ENCODE peak calls at places on chromosomes 4 and X, in nine cellular contexts. Z is AG09309, Q is body of pancreas, X is dorsolateral prefrontal cortex, W is Caco-2, I is endothelial cell of umbilical vein, L is GM23338, C is choroid plexus epithelial cell, S is coronary artery. F is an unnamed sample.

GRCh38 chr4:109733728-109734127 is 3.9 kb upstream of the PLA2G12A start:
- DNase-seq in Z (no peak), Q (no peak), X (no peak), W (no peak), I (no peak), L (no peak), C (no peak), S (no peak), F (no peak)

GRCh38 chr4:24840826-24841587 is 45.6 kb downstream of the SOD3 start:
- DNase-seq in Z (no peak), Q (no peak), X (no peak), W (no peak), I (no peak), L (no peak), C (no peak), S (no peak), F (no peak)

GRCh38 chr4:117096886-117097285 is 11.5 kb upstream of the TRAM1L1 start:
- DNase-seq in Z (no peak), Q (no peak), X (no peak), W (no peak), I (no peak), L (peak), C (no peak), S (no peak), F (no peak)

GRCh38 chrX:39527045-39527444 is 570.7 kb downstream of the BCOR start:
- DNase-seq in Z (peak), Q (no peak), X (no peak), W (no peak), I (no peak), L (no peak), C (peak), S (no peak), F (no peak)

GRCh38 chr4:55395529-55396304 is at the start of gene TMEM165:
- DNase-seq in Z (no peak), Q (peak), X (peak), W (peak), I (peak), L (peak), C (peak), S (peak), F (peak)

GRCh38 chr4:79877511-79877910 is 195.5 kb downstream of the ANTXR2 start:
- DNase-seq in Z (no peak), Q (no peak), X (no peak), W (no peak), I (no peak), L (no peak), C (no peak), S (no peak), F (no peak)

GRCh38 chrX:38575888-38576287 is 14.5 kb downstream of the TSPAN7 start:
- DNase-seq in Z (no peak), Q (no peak), X (no peak), W (no peak), I (no peak), L (no peak), C (no peak), S (no peak), F (no peak)

GRCh38 chr4:155509619-155510018 is 132.9 kb upstream of the MAP9 start:
- DNase-seq in Z (no peak), Q (no peak), X (no peak), W (no peak), I (peak), L (no peak), C (peak), S (no peak), F (no peak)

GRCh38 chrX:40468033-40468979 is 112.5 kb upstream of the ATP6AP2 start:
- DNase-seq in Z (no peak), Q (peak), X (peak), W (peak), I (peak), L (peak), C (peak), S (no peak), F (no peak)

GRCh38 chr4:177448850-177449249 is 6.6 kb upstream of the AGA start:
- DNase-seq in Z (peak), Q (no peak), X (no peak), W (no peak), I (no peak), L (no peak), C (peak), S (no peak), F (no peak)

GRCh38 chr4:153785830-153786721 is 2.8 kb downstream of the SFRP2 start:
- DNase-seq in Z (no peak), Q (no peak), X (no peak), W (no peak), I (peak), L (peak), C (peak), S (no peak), F (no peak)

GRCh38 chr4:2402941-2403340 is 15.5 kb downstream of the ZFYVE28 start:
- DNase-seq in Z (no peak), Q (no peak), X (no peak), W (no peak), I (peak), L (no peak), C (no peak), S (no peak), F (peak)

GRCh38 chr4:153362184-153362583 is 17.7 kb downstream of the MND1 start:
- DNase-seq in Z (no peak), Q (no peak), X (no peak), W (no peak), I (no peak), L (no peak), C (peak), S (no peak), F (no peak)

GRCh38 chr4:8320386-8320750 is 50.8 kb downstream of the HTRA3 start:
- DNase-seq in Z (no peak), Q (no peak), X (peak), W (no peak), I (no peak), L (peak), C (peak), S (peak), F (no peak)

GRCh38 chrX:145825896-145826295 is 8.3 kb downstream of the SLITRK2 start:
- DNase-seq in Z (no peak), Q (peak), X (no peak), W (no peak), I (no peak), L (peak), C (peak), S (no peak), F (no peak)
- TF ChIP-seq CTCF in Z (no peak), Q (peak), X (peak), W (no peak), I (no peak), L (peak), C (no peak), S (no peak), F (no peak)

GRCh38 chrX:49912866-49913265 is 9.5 kb upstream of the CLCN5 start:
- DNase-seq in Z (no peak), Q (no peak), X (no peak), W (no peak), I (no peak), L (no peak), C (no peak), S (no peak), F (no peak)
- H3K4me3 ChIP-seq in Z (no peak), Q (no peak), X (no peak), W (no peak), I (no peak), L (no peak), C (no peak), S (no peak), F (no peak)

GRCh38 chrX:3204606-3205005 is 141.8 kb downstream of the MXRA5 start:
- DNase-seq in Z (no peak), Q (no peak), X (no peak), W (no peak), I (no peak), L (no peak), C (peak), S (no peak), F (no peak)

DNA sequence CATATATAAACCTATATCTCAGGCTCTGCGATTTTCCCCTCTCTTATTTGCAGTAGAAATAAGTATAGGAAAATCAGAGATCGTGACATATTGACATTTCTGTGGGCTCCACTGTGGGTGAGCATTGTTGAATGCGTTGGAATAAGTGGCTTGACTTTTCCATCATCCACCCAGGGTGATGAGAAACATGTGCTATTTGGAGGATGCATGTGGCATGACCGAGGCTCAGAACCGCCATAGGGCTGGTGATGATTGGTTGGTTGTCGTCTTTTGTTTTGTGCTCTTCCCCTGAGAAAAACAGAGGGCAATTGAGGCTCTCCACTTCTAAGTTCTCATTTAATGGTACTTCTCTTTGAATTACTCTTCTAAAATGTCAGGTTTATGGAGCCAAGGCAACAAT is 140.1 kb downstream of the MXRA5 start:
- DNase-seq in Z (no peak), Q (no peak), X (no peak), W (no peak), I (no peak), L (no peak), C (no peak), S (no peak), F (no peak)
- TF ChIP-seq CTCF in Z (no peak), Q (no peak), X (no peak), W (no peak), I (no peak), L (no peak), C (no peak), S (no peak), F (no peak)

DNA sequence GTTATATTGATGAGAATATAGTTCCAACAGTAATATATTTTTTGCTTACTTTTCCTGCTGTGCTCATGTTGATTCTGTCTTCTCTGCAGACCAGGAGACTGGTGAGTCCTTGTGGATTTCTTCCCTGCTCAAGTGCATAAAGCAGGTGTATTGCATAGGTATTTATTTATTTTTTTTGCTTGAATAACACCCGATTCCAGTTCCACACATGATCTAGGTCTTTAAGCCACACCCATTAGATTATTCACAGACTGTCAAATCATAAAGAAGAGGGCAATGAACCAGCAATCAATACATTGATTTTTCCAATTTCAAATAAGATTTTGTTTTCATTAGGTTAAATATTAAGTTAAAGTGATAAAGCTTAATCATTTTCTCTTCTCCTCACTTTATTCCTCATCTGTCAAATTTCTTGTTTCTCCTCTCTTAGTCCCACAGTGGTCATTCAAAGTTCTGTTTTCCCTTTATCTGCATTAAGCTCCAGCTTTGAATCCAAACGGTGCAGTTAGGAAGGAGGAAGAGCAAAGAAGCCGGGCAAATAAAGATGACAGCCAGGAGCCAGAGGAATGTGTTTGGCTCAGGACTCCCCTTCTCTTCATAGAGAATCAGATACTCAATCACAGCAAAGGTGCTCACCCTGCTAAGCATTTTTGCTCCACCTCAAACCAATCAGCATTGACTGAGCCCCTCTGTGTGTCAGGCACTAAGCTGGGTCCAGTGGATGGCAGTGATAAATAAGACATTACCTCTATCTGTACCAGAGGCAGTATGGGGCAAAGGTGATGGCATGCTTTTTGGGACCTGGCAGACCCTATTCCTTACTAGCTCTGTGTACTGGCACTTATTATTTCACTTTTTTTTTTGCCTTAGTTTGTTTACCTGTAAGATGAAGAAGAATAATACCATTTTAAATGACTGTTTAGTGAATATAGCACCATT is at the start of gene ADH1A:
- DNase-seq in Z (no peak), Q (no peak), X (no peak), W (no peak), I (no peak), L (no peak), C (no peak), S (no peak), F (no peak)
- H3K4me3 ChIP-seq in Z (no peak), Q (no peak), X (no peak), W (no peak), I (no peak), L (no peak), C (no peak), S (no peak), F (no peak)

GRCh38 chrX:107845625-107846024 is 20.0 kb downstream of the MID2 start:
- DNase-seq in Z (no peak), Q (no peak), X (no peak), W (no peak), I (peak), L (no peak), C (no peak), S (no peak), F (no peak)

GRCh38 chrX:107851215-107851614 is 25.5 kb downstream of the MID2 start:
- DNase-seq in Z (no peak), Q (no peak), X (no peak), W (no peak), I (peak), L (no peak), C (peak), S (no peak), F (no peak)

GRCh38 chrX:107849747-107850478 is 24.2 kb downstream of the MID2 start:
- DNase-seq in Z (no peak), Q (no peak), X (no peak), W (no peak), I (peak), L (peak), C (peak), S (no peak), F (no peak)
- TF ChIP-seq CTCF in Z (no peak), Q (peak), X (no peak), W (no peak), I (no peak), L (peak), C (peak), S (no peak), F (no peak)

DNA sequence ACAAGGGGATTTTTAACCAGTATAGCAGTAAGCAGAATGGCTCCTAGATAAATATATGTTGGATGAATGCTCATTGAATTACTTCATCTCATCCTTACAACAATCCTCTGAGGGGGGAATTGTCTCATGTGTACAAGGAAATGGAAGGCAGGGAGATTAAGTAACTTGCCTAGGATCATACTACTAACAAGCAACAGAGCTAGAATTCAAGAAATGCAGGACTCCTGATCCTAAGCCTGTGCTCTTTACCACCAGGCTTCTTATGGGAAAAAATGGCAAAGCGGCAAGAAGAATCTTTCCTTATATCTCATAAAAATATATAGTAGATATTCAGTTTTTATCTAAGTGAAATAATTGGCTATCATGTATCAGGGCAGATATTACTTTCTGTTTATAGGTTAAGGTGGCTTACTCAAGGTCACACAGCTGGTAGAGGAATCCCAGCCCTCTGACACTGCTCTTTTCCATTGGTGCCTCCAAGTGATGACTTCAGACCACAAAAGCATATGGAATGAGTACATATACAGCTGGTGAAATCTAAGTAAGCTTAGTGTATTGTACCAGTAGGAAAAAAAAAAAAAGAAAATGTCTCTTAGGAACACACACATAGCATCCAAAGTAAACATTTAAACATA is 2.1 kb downstream of the ABHD18 start:
- DNase-seq in Z (no peak), Q (no peak), X (no peak), W (no peak), I (no peak), L (no peak), C (peak), S (no peak), F (no peak)
- H3K4me3 ChIP-seq in Z (no peak), Q (no peak), X (no peak), W (no peak), I (no peak), L (no peak), C (no peak), S (no peak), F (no peak)

GRCh38 chr4:12724520-12724919 is 759.6 kb downstream of the RAB28 start:
- DNase-seq in Z (no peak), Q (no peak), X (no peak), W (no peak), I (peak), L (peak), C (peak), S (no peak), F (no peak)
- TF ChIP-seq CTCF in Z (peak), Q (peak), X (peak), W (peak), I (peak), L (peak), C (peak), S (peak), F (no peak)

F was measured in left lung.